ENCODE peak calls at places on chromosomes 12 and 14, in five cellular contexts. S is upper lobe of right lung, K is fibroblast of pulmonary artery, Y is endothelial cell, G is kidney glomerular epithelial cell. E is an unnamed sample.

GRCh38 chr12:100154472-100155247 is 12.0 kb upstream of the BLTP3B start:
- DNase-seq in Y (peak; percentile 86), K (peak; percentile 69), G (peak; percentile 31), S (peak; percentile 88), E (peak; percentile 68)

GRCh38 chr12:113066806-113067400 is 10.4 kb downstream of the DTX1 start:
- DNase-seq in G (no peak), K (no peak), Y (no peak), S (no peak), E (no peak)

GRCh38 chr12:95248604-95249355 is 31.2 kb downstream of the VEZT start:
- DNase-seq in Y (no peak), G (no peak), K (peak; percentile 43), S (no peak), E (no peak)

GRCh38 chr14:101518611-101519048 is 42.7 kb upstream of the DIO3 start:
- DNase-seq in Y (no peak), G (no peak), S (peak; percentile 71), K (no peak), E (no peak)

GRCh38 chr12:24854908-24855307 is 94.0 kb downstream of the BCAT1 start:
- DNase-seq in K (peak; percentile 28), S (no peak), G (no peak), Y (no peak), E (no peak)

GRCh38 chr12:66862586-66862985 is 183.7 kb upstream of the GRIP1 start:
- DNase-seq in S (no peak), K (no peak), Y (no peak), G (no peak), E (no peak)

GRCh38 chr12:15289192-15289591 is 33.1 kb upstream of the PTPRO start:
- DNase-seq in S (no peak), Y (no peak), K (no peak), G (no peak), E (no peak)

GRCh38 chr14:103052407-103052806 is 4.9 kb downstream of the CDC42BPB start:
- DNase-seq in Y (no peak), K (no peak), G (no peak), S (peak; percentile 58), E (no peak)

GRCh38 chr14:24401810-24402702 is 3.3 kb downstream of the NYNRIN start:
- DNase-seq in K (no peak), S (no peak), Y (no peak), G (no peak), E (no peak)

GRCh38 chr12:105041186-105041585 is 43.1 kb downstream of the ALDH1L2 start:
- DNase-seq in Y (no peak), S (no peak), K (no peak), G (peak; percentile 29), E (no peak)

GRCh38 chr14:37202265-37202664 is 4.5 kb downstream of the MIPOL1 start:
- DNase-seq in K (peak; percentile 27), G (no peak), S (no peak), Y (no peak), E (no peak)

GRCh38 chr12:105317942-105318614 is 12.4 kb upstream of the C12orf75 start:
- DNase-seq in S (no peak), G (peak; percentile 98), K (no peak), Y (no peak), E (no peak)

GRCh38 chr14:75022655-75023054 is 19.9 kb downstream of the EIF2B2 start:
- DNase-seq in K (peak; percentile 20), Y (peak; percentile 26), G (no peak), S (no peak), E (no peak)

GRCh38 chr14:23055621-23056256 is 1.6 kb downstream of the CDH24 start:
- DNase-seq in S (no peak), G (no peak), K (no peak), Y (no peak), E (no peak)

GRCh38 chr14:31950760-31951637 is 126.1 kb upstream of the ARHGAP5 start:
- DNase-seq in S (no peak), Y (no peak), K (peak; percentile 38), G (peak; percentile 31), E (no peak)

GRCh38 chr12:80509781-80510556 is 65.9 kb downstream of the PTPRQ start:
- DNase-seq in Y (no peak), G (no peak), S (no peak), K (peak; percentile 40), E (no peak)

GRCh38 chr14:33307691-33308369 is 369.2 kb downstream of the NPAS3 start:
- DNase-seq in G (peak; percentile 34), K (peak; percentile 76), S (no peak), Y (no peak), E (no peak)

GRCh38 chr14:98182385-98183055 is 1089.5 kb downstream of the BCL11B start:
- DNase-seq in G (peak; percentile 62), S (no peak), K (peak; percentile 8), Y (no peak), E (no peak)

GRCh38 chr12:46269429-46270241 is 792 bp upstream of the SLC38A1 start:
- DNase-seq in S (no peak), K (no peak), Y (peak; percentile 15), G (peak; percentile 62), E (peak; percentile 49)

GRCh38 chr14:95045255-95045701 is 112.1 kb downstream of the DICER1 start:
- DNase-seq in K (no peak), Y (no peak), G (no peak), S (peak; percentile 34), E (no peak)

GRCh38 chr12:121209629-121210572 is at the start of gene P2RX4:
- DNase-seq in Y (peak; percentile 85), S (peak; percentile 96), G (peak; percentile 55), K (peak; percentile 70), E (peak; percentile 87)

GRCh38 chr14:98798099-98798498 is 473.9 kb downstream of the BCL11B start:
- DNase-seq in K (no peak), Y (no peak), S (no peak), G (no peak), E (no peak)

GRCh38 chr12:106074361-106074705 is 64.4 kb downstream of the NUAK1 start:
- DNase-seq in Y (no peak), S (no peak), G (no peak), K (no peak), E (no peak)

GRCh38 chr12:119180380-119181040 is 1.8 kb downstream of the HSPB8 start:
- DNase-seq in S (no peak), K (peak; percentile 67), G (peak; percentile 44), Y (no peak), E (no peak)

GRCh38 chr14:21467620-21468019 is 9.1 kb downstream of the RAB2B start:
- DNase-seq in G (no peak), S (no peak), K (peak; percentile 98), Y (no peak), E (no peak)

GRCh38 chr12:105741786-105742566 is 396.8 kb downstream of the NUAK1 start:
- DNase-seq in G (no peak), Y (no peak), K (peak; percentile 97), S (no peak), E (no peak)

GRCh38 chr12:12613334-12613733 is 1.7 kb downstream of the CREBL2 start:
- DNase-seq in Y (no peak), K (no peak), G (no peak), S (no peak), E (no peak)

GRCh38 chr12:111298583-111299436 is 70.1 kb downstream of the PHETA1 start:
- DNase-seq in S (no peak), Y (peak; percentile 83), K (peak; percentile 60), G (no peak), E (peak; percentile 76)